ENCODE peak calls at places on chromosomes 1 and 21, in six cellular contexts. M is amygdala; L is fibroblast of mammary gland; P is stimulated activated CD8-positive, alpha-beta memory T cell treated with anti-CD3 and anti-CD28 coated beads, Interleukin-15, amount 100 ng/mL, for 1 hour; W is left lung; H is heart left ventricle. J is an unnamed sample.

GRCh38 chr21:42531771-42532170 is 18.1 kb downstream of the SLC37A1 start:
- DNase-seq in M (no peak), L (no peak), P (no peak), W (peak; percentile 20), H (no peak), J (no peak)

GRCh38 chr1:109213824-109214693 is at the start of gene SARS1:
- DNase-seq in M (peak; percentile 84), L (peak; percentile 70), P (peak; percentile 75), W (peak; percentile 88), H (peak; percentile 95), J (peak; percentile 95)

GRCh38 chr21:42640486-42640885 is 12.9 kb upstream of the PDE9A start:
- DNase-seq in M (no peak), L (no peak), P (no peak), W (peak; percentile 67), H (peak; percentile 13), J (no peak)

GRCh38 chr1:6811587-6811986 is 26.3 kb downstream of the CAMTA1 start:
- DNase-seq in M (no peak), L (no peak), P (no peak), W (no peak), H (no peak), J (peak; percentile 21)

GRCh38 chr1:43256675-43257570 is 12.9 kb upstream of the TMEM125 start:
- DNase-seq in M (no peak), L (no peak), P (no peak), W (peak; percentile 79), H (no peak), J (no peak)

GRCh38 chr1:205444300-205444930 is 11.4 kb downstream of the BLACAT1 start:
- DNase-seq in M (peak; percentile 29), L (no peak), P (no peak), W (no peak), H (peak; percentile 31), J (no peak)

GRCh38 chr1:234731371-234732085 is 121.5 kb upstream of the IRF2BP2 start:
- DNase-seq in M (no peak), L (peak; percentile 92), P (no peak), W (no peak), H (no peak), J (peak; percentile 61)

GRCh38 chr21:16634522-16634914 is 878.3 kb upstream of the CXADR start:
- DNase-seq in M (no peak), L (no peak), P (no peak), W (no peak), H (no peak), J (no peak)

GRCh38 chr1:209400351-209401220 is 182.9 kb upstream of the CAMK1G start:
- DNase-seq in M (no peak), L (no peak), P (no peak), W (no peak), H (no peak), J (no peak)

GRCh38 chr1:41368384-41368783 is 7.2 kb downstream of the FOXO6 start:
- DNase-seq in M (no peak), L (no peak), P (no peak), W (no peak), H (no peak), J (no peak)

GRCh38 chr1:110229348-110230001 is 19.4 kb downstream of the KCNC4 start:
- DNase-seq in M (no peak), L (no peak), P (no peak), W (no peak), H (no peak), J (no peak)